ENCODE peak calls at places on chromosome 16, in five cellular contexts. One of them, this sample, is unnamed.

GRCh38 chr16:24309222-24309905 is 53.2 kb downstream of the CACNG3 start:
- DNase-seq in breast epithelium: no peak
- DNase-seq in endothelial cell of umbilical vein: peak
- DNase-seq in stomach: peak
- DNase-seq in suprapubic skin: no peak
- DNase-seq in this sample: no peak

GRCh38 chr16:23837553-23838308 is 1.9 kb downstream of the PRKCB start:
- DNase-seq in breast epithelium: no peak
- DNase-seq in stomach: no peak
- DNase-seq in endothelial cell of umbilical vein: no peak
- DNase-seq in suprapubic skin: no peak
- DNase-seq in this sample: no peak

GRCh38 chr16:67509016-67509415 is 19.6 kb upstream of the RIPOR1 start:
- DNase-seq in suprapubic skin: no peak
- DNase-seq in breast epithelium: no peak
- DNase-seq in stomach: no peak
- DNase-seq in endothelial cell of umbilical vein: no peak
- DNase-seq in this sample: no peak

GRCh38 chr16:53668869-53669268 is 34.8 kb downstream of the RPGRIP1L start:
- DNase-seq in suprapubic skin: no peak
- DNase-seq in breast epithelium: no peak
- DNase-seq in endothelial cell of umbilical vein: no peak
- DNase-seq in stomach: no peak
- DNase-seq in this sample: no peak

GRCh38 chr16:11629071-11630030 is 38.9 kb upstream of the SNN start:
- DNase-seq in stomach: no peak
- DNase-seq in breast epithelium: no peak
- DNase-seq in endothelial cell of umbilical vein: no peak
- DNase-seq in suprapubic skin: no peak
- DNase-seq in this sample: no peak

GRCh38 chr16:46743232-46743719 is 4.9 kb downstream of the MYLK3 start:
- DNase-seq in breast epithelium: no peak
- DNase-seq in endothelial cell of umbilical vein: peak
- DNase-seq in suprapubic skin: peak
- DNase-seq in stomach: no peak
- DNase-seq in this sample: no peak

GRCh38 chr16:27959914-27960313 is 103.6 kb downstream of the GSG1L start:
- DNase-seq in endothelial cell of umbilical vein: no peak
- DNase-seq in suprapubic skin: peak
- DNase-seq in breast epithelium: no peak
- DNase-seq in stomach: no peak
- DNase-seq in this sample: no peak

GRCh38 chr16:10080031-10080772 is 102.0 kb downstream of the GRIN2A start:
- DNase-seq in breast epithelium: peak
- DNase-seq in endothelial cell of umbilical vein: peak
- DNase-seq in suprapubic skin: no peak
- DNase-seq in stomach: peak
- DNase-seq in this sample: peak

GRCh38 chr16:64669573-64669972 is 452.3 kb downstream of the CDH11 start:
- DNase-seq in suprapubic skin: no peak
- DNase-seq in breast epithelium: no peak
- DNase-seq in stomach: no peak
- DNase-seq in endothelial cell of umbilical vein: no peak
- DNase-seq in this sample: no peak

GRCh38 chr16:2919511-2920255 is 8.0 kb downstream of the FLYWCH1 start:
- DNase-seq in stomach: peak
- DNase-seq in suprapubic skin: no peak
- DNase-seq in breast epithelium: peak
- DNase-seq in endothelial cell of umbilical vein: peak
- DNase-seq in this sample: peak

GRCh38 chr16:69563605-69564580 is 1.9 kb upstream of the NFAT5 start:
- DNase-seq in breast epithelium: no peak
- DNase-seq in endothelial cell of umbilical vein: peak
- DNase-seq in suprapubic skin: no peak
- DNase-seq in stomach: no peak
- DNase-seq in this sample: no peak

GRCh38 chr16:57765160-57765728 is 29.7 kb downstream of the KATNB1 start:
- DNase-seq in stomach: no peak
- DNase-seq in suprapubic skin: no peak
- DNase-seq in breast epithelium: no peak
- DNase-seq in endothelial cell of umbilical vein: no peak
- DNase-seq in this sample: no peak

GRCh38 chr16:19140392-19140791 is 26.6 kb downstream of the ITPRIPL2 start:
- DNase-seq in suprapubic skin: no peak
- DNase-seq in endothelial cell of umbilical vein: no peak
- DNase-seq in breast epithelium: no peak
- DNase-seq in stomach: no peak
- DNase-seq in this sample: no peak

GRCh38 chr16:2372684-2373083 is 32.2 kb upstream of the ABCA3 start:
- DNase-seq in endothelial cell of umbilical vein: no peak
- DNase-seq in suprapubic skin: no peak
- DNase-seq in stomach: no peak
- DNase-seq in breast epithelium: no peak
- DNase-seq in this sample: no peak

GRCh38 chr16:10181196-10182162 is 749 bp downstream of the GRIN2A start:
- DNase-seq in suprapubic skin: no peak
- DNase-seq in endothelial cell of umbilical vein: peak
- DNase-seq in stomach: peak
- DNase-seq in breast epithelium: peak
- DNase-seq in this sample: peak

GRCh38 chr16:69909043-69909442 is 42.1 kb upstream of the CLEC18A start:
- DNase-seq in suprapubic skin: no peak
- DNase-seq in stomach: no peak
- DNase-seq in endothelial cell of umbilical vein: no peak
- DNase-seq in breast epithelium: no peak
- DNase-seq in this sample: no peak

GRCh38 chr16:66175580-66175979 is 190.9 kb upstream of the CDH5 start:
- DNase-seq in breast epithelium: no peak
- DNase-seq in endothelial cell of umbilical vein: no peak
- DNase-seq in stomach: no peak
- DNase-seq in suprapubic skin: no peak
- DNase-seq in this sample: no peak

GRCh38 chr16:3021449-3022207 is 1.5 kb downstream of the TNFRSF12A start:
- DNase-seq in stomach: peak
- DNase-seq in suprapubic skin: peak
- DNase-seq in breast epithelium: peak
- DNase-seq in endothelial cell of umbilical vein: peak
- DNase-seq in this sample: peak

GRCh38 chr16:46885960-46886763 is 2.0 kb downstream of the GPT2 start:
- DNase-seq in endothelial cell of umbilical vein: no peak
- DNase-seq in stomach: peak
- DNase-seq in breast epithelium: no peak
- DNase-seq in suprapubic skin: no peak
- DNase-seq in this sample: peak

GRCh38 chr16:63856537-63856936 is 1265.3 kb downstream of the CDH11 start:
- DNase-seq in stomach: no peak
- DNase-seq in endothelial cell of umbilical vein: no peak
- DNase-seq in suprapubic skin: no peak
- DNase-seq in breast epithelium: no peak
- DNase-seq in this sample: no peak

GRCh38 chr16:57017251-57017650 is 27.9 kb downstream of the NLRC5 start:
- DNase-seq in stomach: no peak
- DNase-seq in breast epithelium: no peak
- DNase-seq in suprapubic skin: peak
- DNase-seq in endothelial cell of umbilical vein: peak
- DNase-seq in this sample: no peak

GRCh38 chr16:88804552-88805339 is 1.2 kb downstream of the CDT1 start:
- DNase-seq in breast epithelium: no peak
- DNase-seq in endothelial cell of umbilical vein: no peak
- DNase-seq in suprapubic skin: no peak
- DNase-seq in stomach: no peak
- DNase-seq in this sample: no peak

GRCh38 chr16:1810536-1810935 is 16.1 kb downstream of the HAGH start:
- DNase-seq in suprapubic skin: no peak
- DNase-seq in breast epithelium: no peak
- DNase-seq in stomach: no peak
- DNase-seq in endothelial cell of umbilical vein: no peak
- DNase-seq in this sample: no peak

GRCh38 chr16:62041401-62041800 is 5.2 kb upstream of the CDH8 start:
- DNase-seq in stomach: no peak
- DNase-seq in breast epithelium: no peak
- DNase-seq in suprapubic skin: no peak
- DNase-seq in endothelial cell of umbilical vein: no peak
- DNase-seq in this sample: no peak

GRCh38 chr16:89764711-89765201 is 43.4 kb downstream of the ZNF276 start:
- DNase-seq in endothelial cell of umbilical vein: no peak
- DNase-seq in suprapubic skin: no peak
- DNase-seq in stomach: peak
- DNase-seq in breast epithelium: peak
- DNase-seq in this sample: no peak

GRCh38 chr16:84247844-84248243 is 8.0 kb upstream of the KCNG4 start:
- DNase-seq in endothelial cell of umbilical vein: no peak
- DNase-seq in stomach: no peak
- DNase-seq in suprapubic skin: no peak
- DNase-seq in breast epithelium: no peak
- DNase-seq in this sample: no peak

GRCh38 chr16:66503030-66503429 is 46.9 kb downstream of the TK2 start:
- DNase-seq in breast epithelium: no peak
- DNase-seq in suprapubic skin: peak
- DNase-seq in endothelial cell of umbilical vein: no peak
- DNase-seq in stomach: no peak
- DNase-seq in this sample: peak

GRCh38 chr16:87765776-87766484 is at the start of gene KLHDC4:
- DNase-seq in breast epithelium: peak
- DNase-seq in stomach: peak
- DNase-seq in endothelial cell of umbilical vein: peak
- DNase-seq in suprapubic skin: peak
- DNase-seq in this sample: peak
- TF ChIP-seq POLR2AphosphoS5 in breast epithelium: peak
- TF ChIP-seq POLR2AphosphoS5 in stomach: peak
- TF ChIP-seq POLR2AphosphoS5 in endothelial cell of umbilical vein: peak
- TF ChIP-seq POLR2AphosphoS5 in suprapubic skin: peak
- TF ChIP-seq POLR2AphosphoS5 in this sample: peak

DNA sequence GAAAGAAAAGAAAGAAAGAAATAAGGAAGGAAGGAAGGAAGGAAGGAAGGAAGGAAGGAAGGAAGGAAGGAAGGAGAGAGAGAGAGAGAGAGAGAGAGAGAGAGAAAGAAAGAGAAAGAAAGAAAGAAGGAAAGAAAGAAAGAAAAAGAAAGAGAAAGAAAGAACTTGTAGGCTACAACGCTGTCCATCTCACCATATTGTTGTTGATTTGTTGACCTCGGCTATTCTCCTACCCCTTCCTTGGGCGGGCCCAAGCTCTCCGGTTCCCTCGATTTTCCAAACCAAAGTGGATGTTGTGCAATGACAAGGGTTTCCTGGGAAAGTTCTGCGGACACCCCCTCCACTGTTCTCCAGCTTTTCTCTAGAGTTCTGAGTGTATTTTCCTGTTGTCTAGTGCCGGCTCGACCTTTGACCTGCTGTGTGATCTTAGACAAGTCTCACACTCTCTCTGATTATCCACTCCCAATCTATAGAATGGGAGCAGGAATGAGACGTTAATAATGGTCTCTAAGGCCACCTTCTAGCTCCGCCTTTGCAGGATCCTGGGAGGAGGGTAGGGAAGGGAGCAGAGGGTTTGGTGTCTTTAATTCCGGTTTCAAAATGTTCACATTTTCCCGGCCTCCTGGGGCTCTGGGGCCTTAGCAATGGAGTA is 1.6 kb downstream of the IRX6 start:
- DNase-seq in stomach: no peak
- DNase-seq in suprapubic skin: no peak
- DNase-seq in endothelial cell of umbilical vein: no peak
- DNase-seq in breast epithelium: no peak
- DNase-seq in this sample: no peak
- H3K4me3 ChIP-seq in stomach: no peak
- H3K4me3 ChIP-seq in suprapubic skin: peak
- H3K4me3 ChIP-seq in endothelial cell of umbilical vein: no peak
- H3K4me3 ChIP-seq in breast epithelium: no peak
- H3K4me3 ChIP-seq in this sample: no peak

GRCh38 chr16:4572715-4573114 is 16.6 kb downstream of the C16orf96 start:
- DNase-seq in breast epithelium: no peak
- DNase-seq in suprapubic skin: no peak
- DNase-seq in stomach: no peak
- DNase-seq in endothelial cell of umbilical vein: no peak
- DNase-seq in this sample: no peak
- TF ChIP-seq POLR2AphosphoS5 in breast epithelium: no peak
- TF ChIP-seq POLR2AphosphoS5 in suprapubic skin: no peak
- TF ChIP-seq POLR2AphosphoS5 in stomach: no peak
- TF ChIP-seq POLR2AphosphoS5 in endothelial cell of umbilical vein: no peak
- TF ChIP-seq POLR2AphosphoS5 in this sample: no peak

DNA sequence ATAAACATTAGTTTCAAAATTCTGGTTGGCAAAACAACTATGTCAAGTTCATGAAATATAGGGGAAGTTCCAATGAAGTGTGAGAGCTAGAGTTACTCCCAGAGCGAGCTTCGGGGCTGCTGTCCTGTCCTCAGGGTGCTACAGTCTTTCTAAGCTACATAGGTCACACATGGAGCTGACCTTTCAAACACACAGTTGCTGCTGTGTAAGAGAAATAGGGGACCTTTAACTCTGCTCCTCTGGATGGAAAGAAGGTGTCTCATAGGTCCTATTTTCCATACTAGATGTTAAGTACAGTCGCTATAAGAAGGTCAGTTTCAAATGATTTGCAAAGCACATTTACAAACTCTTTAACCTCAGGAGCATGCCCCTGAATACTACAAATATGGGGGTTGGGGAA is 6.3 kb upstream of the AHSP start:
- DNase-seq in stomach: no peak
- DNase-seq in breast epithelium: no peak
- DNase-seq in suprapubic skin: no peak
- DNase-seq in endothelial cell of umbilical vein: no peak
- DNase-seq in this sample: no peak
- H3K4me3 ChIP-seq in stomach: no peak
- H3K4me3 ChIP-seq in breast epithelium: no peak
- H3K4me3 ChIP-seq in suprapubic skin: no peak
- H3K4me3 ChIP-seq in endothelial cell of umbilical vein: no peak
- H3K4me3 ChIP-seq in this sample: no peak

DNA sequence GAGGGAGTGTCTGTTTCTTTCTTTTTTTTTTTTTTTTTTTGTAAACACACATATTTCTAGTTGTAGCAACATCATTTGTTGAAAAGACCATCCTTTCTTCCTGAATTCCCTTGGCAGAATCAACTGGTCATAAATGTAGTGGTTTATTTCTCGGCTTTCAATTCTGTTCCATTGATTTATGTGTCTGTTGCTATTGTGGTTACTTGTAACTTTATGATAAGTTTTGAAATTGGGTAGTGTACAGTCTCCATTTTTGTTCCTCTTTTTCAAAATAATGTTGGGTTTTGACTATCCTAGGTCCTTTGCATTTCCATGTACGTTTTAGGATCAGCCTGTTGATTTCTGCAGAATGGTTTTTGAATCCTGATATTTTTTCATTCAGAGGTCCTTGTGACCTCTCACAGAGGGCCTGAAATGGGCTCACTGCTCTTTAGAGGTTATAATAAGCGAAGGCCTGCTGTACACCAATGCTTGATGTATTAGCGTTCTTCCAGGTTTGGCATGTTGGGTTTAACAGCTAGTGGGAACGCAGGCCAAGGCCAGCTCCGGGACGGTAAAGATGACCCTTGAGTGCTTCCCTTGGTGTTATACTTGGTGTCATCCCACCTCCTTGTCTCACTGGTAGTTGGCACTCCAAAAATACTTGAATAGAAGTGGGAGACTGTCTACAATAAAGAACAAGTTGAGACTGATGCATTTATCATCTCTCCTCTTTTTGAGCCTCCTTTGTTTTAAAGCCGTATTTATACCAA is 43.8 kb downstream of the ZNRF1 start:
- DNase-seq in endothelial cell of umbilical vein: no peak
- DNase-seq in stomach: no peak
- DNase-seq in suprapubic skin: no peak
- DNase-seq in breast epithelium: no peak
- DNase-seq in this sample: no peak
- TF ChIP-seq POLR2AphosphoS5 in endothelial cell of umbilical vein: no peak
- TF ChIP-seq POLR2AphosphoS5 in stomach: no peak
- TF ChIP-seq POLR2AphosphoS5 in suprapubic skin: no peak
- TF ChIP-seq POLR2AphosphoS5 in breast epithelium: no peak
- TF ChIP-seq POLR2AphosphoS5 in this sample: no peak

This sample was measured in prostate gland.